ENCODE peak calls at places on chromosomes 12 and 14, in ten cellular contexts. R is pancreas, G is cardiac muscle cell, T is PC-3, K is IMR-90, Q is OCI-LY7, I is left ventricle myocardium inferior, U is neural progenitor cell, B is endothelial cell of umbilical vein, N is transverse colon. H is an unnamed sample.

GRCh38 chr14:100577321-100577985 is 9.8 kb downstream of the BEGAIN start:
- DNase-seq in R (peak; percentile 2), U (no peak), N (no peak), B (no peak), I (peak; percentile 10), Q (no peak), G (no peak), K (no peak), T (no peak), H (peak; percentile 46)

GRCh38 chr14:64217318-64217717 is 76.9 kb downstream of the ESR2 start:
- DNase-seq in R (no peak), U (no peak), Q (peak; percentile 52), G (peak; percentile 18), N (peak; percentile 47), K (no peak), T (no peak), B (no peak), I (no peak), H (no peak)

GRCh38 chr14:36931796-36932195 is 240.6 kb downstream of the SLC25A21 start:
- DNase-seq in R (no peak), Q (no peak), B (no peak), U (no peak), I (no peak), G (no peak), K (no peak), T (no peak), N (no peak), H (no peak)

GRCh38 chr12:62802981-62803380 is 132.0 kb downstream of the PPM1H start:
- DNase-seq in N (no peak), K (peak; percentile 37), Q (no peak), T (peak; percentile 46), U (no peak), I (no peak), G (no peak), B (no peak), R (no peak), H (no peak)

GRCh38 chr12:47547077-47547476 is 158.8 kb downstream of the RPAP3 start:
- DNase-seq in I (no peak), R (no peak), B (peak; percentile 69), Q (no peak), G (peak; percentile 59), T (peak; percentile 70), N (no peak), K (peak; percentile 69), U (peak; percentile 16), H (no peak)

GRCh38 chr12:31582155-31582554 is 8.8 kb downstream of the DENND5B start:
- DNase-seq in B (no peak), T (no peak), N (no peak), G (no peak), Q (no peak), I (no peak), K (peak; percentile 77), U (no peak), R (no peak), H (no peak)

GRCh38 chr14:41605550-41606248 is 977 bp upstream of the LRFN5 start:
- DNase-seq in K (peak; percentile 46), T (no peak), B (no peak), Q (no peak), R (no peak), U (peak; percentile 75), N (no peak), G (peak; percentile 69), I (no peak), H (no peak)

GRCh38 chr12:4285070-4285469 is 11.5 kb downstream of the CCND2 start:
- DNase-seq in T (no peak), R (no peak), N (no peak), U (no peak), B (no peak), K (no peak), I (no peak), G (no peak), Q (no peak), H (no peak)

GRCh38 chr12:102436867-102437266 is 43.5 kb downstream of the IGF1 start:
- DNase-seq in I (no peak), U (no peak), R (no peak), T (no peak), N (no peak), B (peak; percentile 48), Q (no peak), G (no peak), K (peak; percentile 31), H (no peak)

GRCh38 chr12:121911824-121912585 is 6.4 kb upstream of the CFAP251 start:
- DNase-seq in T (no peak), N (no peak), B (no peak), U (no peak), Q (no peak), R (no peak), K (no peak), I (no peak), G (no peak), H (no peak)

GRCh38 chr12:48197967-48198618 is 5.0 kb downstream of the OR10AD1 start:
- DNase-seq in Q (peak; percentile 88), I (peak; percentile 99), G (peak; percentile 97), B (peak; percentile 94), U (peak; percentile 97), K (peak; percentile 87), R (peak; percentile 95), N (peak; percentile 97), T (peak; percentile 77), H (peak; percentile 98)

GRCh38 chr14:94601961-94602391 is 10.2 kb upstream of the SERPINA3 start:
- DNase-seq in K (peak; percentile 89), Q (no peak), B (peak; percentile 51), R (no peak), I (peak; percentile 75), N (peak; percentile 51), G (peak; percentile 97), U (no peak), T (peak; percentile 48), H (peak; percentile 79)

GRCh38 chr14:53842938-53843337 is 113.7 kb downstream of the BMP4 start:
- DNase-seq in K (peak; percentile 38), R (peak; percentile 6), G (peak; percentile 96), Q (no peak), T (peak; percentile 88), B (peak; percentile 75), N (no peak), U (no peak), I (no peak), H (no peak)

GRCh38 chr14:90726656-90727055 is 89.6 kb downstream of the TTC7B start:
- DNase-seq in K (peak; percentile 37), I (no peak), T (peak; percentile 73), B (no peak), U (peak; percentile 64), Q (no peak), G (peak; percentile 41), R (no peak), N (peak; percentile 82), H (peak; percentile 46)

GRCh38 chr12:55845785-55846496 is 3.2 kb upstream of the MMP19 start:
- DNase-seq in R (no peak), B (no peak), K (no peak), Q (no peak), T (no peak), U (no peak), G (peak; percentile 44), N (no peak), I (no peak), H (no peak)

GRCh38 chr14:51954657-51955056 is 34.7 kb upstream of the RTRAF start:
- DNase-seq in T (peak; percentile 6), G (no peak), I (no peak), R (no peak), U (no peak), Q (no peak), N (no peak), B (no peak), K (no peak), H (no peak)
- TF ChIP-seq CTCF in T (peak; percentile 37), G (no peak), I (no peak), R (no peak), U (peak; percentile 25), Q (peak; percentile 15), N (no peak), B (no peak), K (no peak), H (no peak)

DNA sequence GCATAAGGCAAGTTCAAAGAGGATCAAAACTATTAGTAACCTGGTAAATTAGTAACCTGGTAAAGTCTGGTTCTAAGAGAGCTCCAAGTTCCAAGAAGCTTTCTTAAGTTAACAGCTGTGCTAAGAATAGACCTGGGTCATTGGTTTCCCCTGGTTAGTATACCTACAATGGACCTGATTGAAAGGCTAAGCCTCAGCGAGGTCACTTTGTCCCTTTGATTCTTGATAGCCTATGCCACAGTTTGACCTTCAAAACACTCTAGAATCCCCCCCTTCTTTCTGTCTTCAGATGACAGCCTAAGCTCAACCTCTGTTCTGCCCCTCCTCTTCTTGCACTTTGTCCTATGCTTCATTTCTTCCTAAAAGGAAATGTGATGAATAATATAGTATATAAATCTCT is 53.0 kb downstream of the LLPH start:
- DNase-seq in G (no peak), I (no peak), K (no peak), T (no peak), N (no peak), B (no peak), R (no peak), Q (no peak), U (no peak), H (no peak)
- H3K4me1 ChIP-seq in G (no peaks in the 10 kb centered on the region), I (no peaks in the 10 kb centered on the region), K (no peaks in the 10 kb centered on the region), T (no peaks in the 10 kb centered on the region), N (no peaks in the 10 kb centered on the region), B (no peaks in the 10 kb centered on the region), R (no peaks in the 10 kb centered on the region), Q (no peaks in the 10 kb centered on the region), U (no peaks in the 10 kb centered on the region), H (no peaks in the 10 kb centered on the region)

DNA sequence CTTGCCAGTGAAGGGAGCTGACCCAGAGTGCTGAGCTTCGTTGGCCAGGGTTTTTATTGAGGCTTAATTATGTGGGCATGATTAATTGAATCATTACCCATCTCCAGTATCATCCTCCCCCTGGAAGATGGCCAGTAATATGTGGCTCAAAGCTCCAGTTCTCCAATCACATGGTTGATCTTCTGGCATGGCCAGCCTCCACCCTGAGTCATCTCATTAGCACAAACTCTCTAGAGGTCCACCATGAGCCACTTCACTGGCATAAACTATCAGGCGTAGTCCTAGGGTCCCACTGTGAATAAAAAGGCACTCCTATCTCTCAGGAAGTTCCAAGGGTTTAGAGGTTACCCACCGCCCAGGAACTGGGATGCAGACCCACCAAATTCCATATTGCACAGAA is 135.0 kb downstream of the ANO6 start:
- DNase-seq in R (no peak), I (no peak), T (no peak), G (no peak), K (no peak), Q (no peak), U (no peak), B (no peak), N (no peak), H (peak; percentile 55)
- H3K36me3 ChIP-seq in R (no peaks in the 10 kb centered on the region), I (peaks cover 74% of the 10 kb centered on the region), T (peaks cover 7% of the 10 kb centered on the region), G (peaks cover 26% of the 10 kb centered on the region), K (peaks cover 15% of the 10 kb centered on the region), Q (peaks cover 2% of the 10 kb centered on the region), U (peaks cover 7% of the 10 kb centered on the region), B (peaks cover 2% of the 10 kb centered on the region), N (no peaks in the 10 kb centered on the region), H (peaks cover 90% of the 10 kb centered on the region)

DNA sequence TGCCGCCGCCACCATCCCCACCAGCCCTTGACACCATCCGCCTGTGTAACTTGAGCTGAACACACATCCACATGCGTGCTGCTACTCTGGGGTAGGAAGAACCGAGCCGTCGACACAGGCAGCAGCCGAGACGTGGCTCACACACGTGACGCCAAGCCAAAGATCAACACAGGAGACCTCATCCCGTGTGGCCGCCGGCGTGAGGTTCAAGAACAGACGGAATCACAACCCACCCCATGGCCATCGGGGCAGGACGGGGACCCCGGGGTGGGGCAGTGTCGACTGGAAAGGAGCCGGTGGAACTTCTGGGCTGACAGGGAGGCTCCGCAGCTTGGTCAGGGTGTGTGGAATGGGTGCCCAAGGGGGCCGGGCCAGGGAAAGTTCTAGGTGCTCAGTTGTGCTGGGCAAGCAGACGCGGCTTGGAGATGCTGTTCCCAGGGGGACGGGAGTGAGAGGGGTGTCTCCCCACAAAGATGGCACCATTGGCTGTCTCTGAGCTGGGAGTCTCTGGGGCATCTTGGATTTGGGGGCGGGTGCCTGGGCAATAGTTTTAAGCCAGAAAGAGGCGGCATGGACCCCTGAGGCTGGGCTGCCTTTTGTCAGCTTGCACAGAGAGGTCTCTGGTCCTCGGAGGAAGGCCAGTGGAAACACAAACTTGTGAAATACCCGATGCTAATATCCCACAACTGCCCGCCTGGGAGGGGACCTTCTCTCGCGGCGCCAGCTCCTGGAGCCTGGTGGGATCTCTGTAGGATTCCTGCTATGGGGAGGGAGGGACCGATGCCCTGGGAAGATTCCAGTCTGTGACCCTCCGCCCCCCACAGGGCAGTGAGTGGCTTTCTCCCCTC is 41.8 kb downstream of the GALNT9 start:
- DNase-seq in G (no peak), Q (no peak), R (no peak), T (no peak), K (no peak), B (no peak), N (no peak), U (no peak), I (no peak), H (peak; percentile 39)
- TF ChIP-seq CTCF in G (no peak), Q (no peak), R (no peak), T (no peak), K (no peak), B (no peak), N (no peak), U (no peak), I (no peak), H (no peak)